ENCODE peak calls at places on chromosomes 2 and 18, in nine cellular contexts. H is stomach, S is HCT116, L is K562, W is breast epithelium, R is endothelial cell of umbilical vein, A is transverse colon, X is GM12878, Q is HepG2. K is an unnamed sample.

GRCh38 chr2:131076707-131077106 is 16.6 kb downstream of the FAM168B start:
- DNase-seq in H (no peak), S (no peak), L (no peak), W (no peak), R (peak; percentile 26), A (no peak), X (no peak), Q (peak; percentile 57), K (no peak)

GRCh38 chr2:119431976-119432881 is 575 bp downstream of the TMEM37 start:
- DNase-seq in H (peak; percentile 72), S (no peak), L (no peak), W (no peak), R (peak; percentile 37), A (peak; percentile 50), X (no peak), Q (no peak), K (no peak)

GRCh38 chr18:79448621-79449020 is 52.9 kb downstream of the NFATC1 start:
- DNase-seq in H (no peak), S (no peak), L (no peak), W (no peak), R (no peak), A (no peak), X (no peak), Q (no peak), K (no peak)

GRCh38 chr18:46253498-46253897 is 149.3 kb downstream of the HAUS1 start:
- DNase-seq in H (no peak), S (no peak), L (no peak), W (no peak), R (no peak), A (no peak), X (no peak), Q (no peak), K (no peak)

GRCh38 chr18:78819926-78820834 is 159.4 kb upstream of the SALL3 start:
- DNase-seq in H (no peak), S (no peak), L (no peak), W (no peak), R (no peak), A (no peak), X (no peak), Q (no peak), K (no peak)

GRCh38 chr2:8137801-8138200 is 544.1 kb upstream of the ID2 start:
- DNase-seq in H (no peak), S (no peak), L (no peak), W (no peak), R (no peak), A (no peak), X (no peak), Q (no peak), K (no peak)

GRCh38 chr18:64134044-64134757 is 14.7 kb downstream of the LINC00305 start:
- DNase-seq in H (no peak), S (no peak), L (no peak), W (no peak), R (no peak), A (no peak), X (no peak), Q (no peak), K (no peak)

GRCh38 chr2:191386938-191387536 is 141.8 kb downstream of the MYO1B start:
- DNase-seq in H (no peak), S (no peak), L (no peak), W (no peak), R (peak; percentile 53), A (no peak), X (no peak), Q (no peak), K (no peak)

GRCh38 chr18:23585007-23585871 is 1.1 kb downstream of the NPC1 start:
- DNase-seq in H (no peak), S (no peak), L (peak; percentile 41), W (no peak), R (peak; percentile 40), A (peak; percentile 13), X (peak; percentile 28), Q (peak; percentile 31), K (peak; percentile 17)

GRCh38 chr2:117523842-117524241 is 290.6 kb upstream of the DDX18 start:
- DNase-seq in H (no peak), S (no peak), L (no peak), W (no peak), R (no peak), A (no peak), X (no peak), Q (no peak), K (no peak)

GRCh38 chr2:24972315-24972958 is 682 bp upstream of the DNAJC27 start:
- DNase-seq in H (no peak), S (peak; percentile 12), L (no peak), W (no peak), R (peak; percentile 74), A (peak; percentile 42), X (peak; percentile 25), Q (peak; percentile 30), K (peak; percentile 25)

GRCh38 chr2:186588940-186589732 is 720 bp upstream of the ITGAV start:
- DNase-seq in H (no peak), S (no peak), L (no peak), W (no peak), R (peak; percentile 71), A (no peak), X (no peak), Q (peak; percentile 32), K (no peak)

GRCh38 chr2:59622599-59623308 is 930.7 kb downstream of the BCL11A start:
- DNase-seq in H (no peak), S (no peak), L (no peak), W (no peak), R (no peak), A (no peak), X (no peak), Q (no peak), K (no peak)

GRCh38 chr2:240947607-240948006 is 41.5 kb downstream of the CROCC2 start:
- DNase-seq in H (peak; percentile 1), S (no peak), L (no peak), W (peak; percentile 35), R (no peak), A (no peak), X (no peak), Q (no peak), K (no peak)

GRCh38 chr2:137935591-137935990 is 28.7 kb upstream of the HNMT start:
- DNase-seq in H (no peak), S (no peak), L (no peak), W (no peak), R (no peak), A (no peak), X (no peak), Q (no peak), K (no peak)

GRCh38 chr18:57768557-57769326 is 34.4 kb downstream of the ATP8B1 start:
- DNase-seq in H (no peak), S (no peak), L (no peak), W (no peak), R (peak; percentile 82), A (no peak), X (no peak), Q (no peak), K (no peak)

GRCh38 chr2:24050041-24050655 is 607 bp downstream of the FKBP1B start:
- DNase-seq in H (peak; percentile 30), S (no peak), L (no peak), W (no peak), R (peak; percentile 21), A (peak; percentile 19), X (no peak), Q (peak; percentile 28), K (no peak)

GRCh38 chr2:5946210-5947118 is 254.3 kb downstream of the SOX11 start:
- DNase-seq in H (no peak), S (no peak), L (no peak), W (no peak), R (no peak), A (no peak), X (no peak), Q (no peak), K (no peak)

GRCh38 chr2:102063360-102063947 is 71.7 kb downstream of the IL1R2 start:
- DNase-seq in H (peak; percentile 76), S (no peak), L (no peak), W (no peak), R (peak; percentile 62), A (peak; percentile 43), X (no peak), Q (no peak), K (no peak)
- TF ChIP-seq POLR2AphosphoS5 in H (no peak), S (no peak), L (no peak), W (peak; percentile 52), R (no peak), A (no peak), X (no peak), Q (no peak), K (no peak)

DNA sequence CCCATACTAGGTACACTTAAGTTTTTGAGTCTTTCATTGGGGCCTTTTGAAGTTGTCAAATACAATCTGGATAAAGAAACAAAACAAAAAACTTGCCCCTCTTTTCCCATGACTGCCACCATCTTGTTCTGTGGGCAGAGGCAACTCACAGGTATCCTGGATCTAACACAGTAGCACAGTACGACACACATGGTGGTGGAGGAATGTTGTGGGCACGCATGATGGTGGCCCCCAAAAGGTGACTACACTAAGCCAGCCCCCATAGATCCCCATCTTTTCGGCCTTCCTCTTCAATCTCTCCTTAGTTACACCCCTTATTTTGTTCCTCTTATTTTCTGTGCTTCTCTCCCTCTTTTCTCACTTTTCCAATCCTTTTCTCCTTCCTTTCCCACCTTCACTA is 4.5 kb upstream of the STPG4 start:
- DNase-seq in H (no peak), S (no peak), L (no peak), W (no peak), R (no peak), A (no peak), X (no peak), Q (no peak), K (no peak)
- TF ChIP-seq POLR2A in H (no peak), S (no peak), L (no peak), W (no peak), R (peak; percentile 8), A (no peak), X (peak; percentile 60), Q (peak; percentile 39), K (no peak)

GRCh38 chr2:170241731-170242130 is 63.8 kb downstream of the MYO3B start:
- DNase-seq in H (no peak), S (no peak), L (no peak), W (no peak), R (no peak), A (no peak), X (no peak), Q (no peak), K (no peak)
- H3K27ac ChIP-seq in H (no peak overlapping the region), S (no peak overlapping the region), L (no peak overlapping the region), W (no peak overlapping the region), R (no peak overlapping the region), A (no peak overlapping the region), X (no peak overlapping the region), Q (no peak overlapping the region), K (no peak overlapping the region)

GRCh38 chr2:216799873-216800421 is 59.9 kb downstream of the TNP1 start:
- DNase-seq in H (no peak), S (no peak), L (peak; percentile 14), W (no peak), R (no peak), A (peak; percentile 17), X (no peak), Q (no peak), K (no peak)
- TF ChIP-seq POLR2AphosphoS5 in H (no peak), S (no peak), L (no peak), W (peak; percentile 49), R (no peak), A (peak; percentile 19), X (no peak), Q (no peak), K (no peak)

GRCh38 chr2:164840930-164841718 is 499 bp downstream of the COBLL1 start:
- DNase-seq in H (peak; percentile 86), S (peak; percentile 46), L (peak; percentile 25), W (peak; percentile 64), R (peak; percentile 83), A (peak; percentile 81), X (no peak), Q (peak; percentile 82), K (peak; percentile 72)
- TF ChIP-seq POLR2A in H (no peak), S (peak; percentile 30), L (no peak), W (no peak), R (no peak), A (no peak), X (no peak), Q (peak; percentile 58), K (peak; percentile 11)

GRCh38 chr2:182949572-182950189 is 83.2 kb upstream of the FRZB start:
- DNase-seq in H (no peak), S (no peak), L (no peak), W (no peak), R (peak; percentile 11), A (no peak), X (no peak), Q (no peak), K (no peak)
- H3K27ac ChIP-seq in H (no peak overlapping the region), S (peak overlapping the region; percentile 30), L (peak overlapping the region; percentile 92), W (no peak overlapping the region), R (no peak overlapping the region), A (no peak overlapping the region), X (no peak overlapping the region), Q (no peak overlapping the region), K (no peak overlapping the region)

K was measured in prostate gland.